ENCODE peak calls at places on chromosomes 5 and 9, in six cellular contexts. P, J, N, Z, A and Y are unnamed samples. For H3K9me3, the result is how much of the 10 kb centered on the place peaks cover.

GRCh38 chr5:133401731-133402347 is 210.5 kb downstream of the FSTL4 start:
- DNase-seq in P (no peak), J (no peak), N (no peak), Z (no peak), A (no peak), Y (no peak)

GRCh38 chr5:169094586-169095409 is 206.1 kb downstream of the SLIT3 start:
- DNase-seq in P (no peak), J (no peak), N (no peak), Z (no peak), A (no peak), Y (no peak)

GRCh38 chr9:135614821-135615665 is 24.3 kb downstream of the GLT6D1 start:
- DNase-seq in P (no peak), J (no peak), N (no peak), Z (no peak), A (no peak), Y (no peak)

GRCh38 chr9:90773593-90773992 is 28.0 kb upstream of the SYK start:
- DNase-seq in P (peak), J (no peak), N (no peak), Z (no peak), A (no peak), Y (no peak)

GRCh38 chr5:109703165-109703564 is 13.4 kb downstream of the MAN2A1 start:
- DNase-seq in P (no peak), J (no peak), N (no peak), Z (no peak), A (no peak), Y (no peak)

GRCh38 chr5:35136386-35136785 is 88.6 kb upstream of the AGXT2 start:
- DNase-seq in P (no peak), J (no peak), N (no peak), Z (no peak), A (no peak), Y (no peak)

GRCh38 chr9:114275246-114275994 is 47.5 kb upstream of the ORM1 start:
- DNase-seq in P (no peak), J (peak), N (no peak), Z (no peak), A (peak), Y (no peak)

GRCh38 chr9:137114613-137115393 is at the start of gene DPP7:
- DNase-seq in P (peak), J (peak), N (peak), Z (peak), A (peak), Y (peak)

GRCh38 chr5:10634562-10634961 is 70.7 kb downstream of the ANKRD33B start:
- DNase-seq in P (no peak), J (no peak), N (no peak), Z (no peak), A (no peak), Y (no peak)

GRCh38 chr5:130337179-130337888 is 433.1 kb downstream of the CHSY3 start:
- DNase-seq in P (no peak), J (no peak), N (no peak), Z (no peak), A (no peak), Y (no peak)

GRCh38 chr5:42949348-42950090 is 90.6 kb downstream of the ANXA2R start:
- DNase-seq in P (peak), J (no peak), N (peak), Z (peak), A (peak), Y (peak)

GRCh38 chr9:113504725-113505590 is 41.4 kb downstream of the RGS3 start:
- DNase-seq in P (no peak), J (no peak), N (no peak), Z (no peak), A (no peak), Y (no peak)

GRCh38 chr5:151153766-151154272 is 3.8 kb downstream of the ANXA6 start:
- DNase-seq in P (no peak), J (no peak), N (no peak), Z (no peak), A (no peak), Y (peak)

GRCh38 chr5:41510176-41510831 is at the start of gene PLCXD3:
- DNase-seq in P (no peak), J (peak), N (peak), Z (no peak), A (peak), Y (no peak)

GRCh38 chr9:129118799-129119198 is 7.6 kb downstream of the PTPA start:
- DNase-seq in P (no peak), J (no peak), N (no peak), Z (no peak), A (no peak), Y (no peak)

GRCh38 chr5:38892363-38892762 is 46.6 kb downstream of the OSMR start:
- DNase-seq in P (no peak), J (no peak), N (no peak), Z (no peak), A (no peak), Y (no peak)

GRCh38 chr9:33452828-33453271 is 5.5 kb upstream of the AQP3 start:
- DNase-seq in P (peak), J (peak), N (no peak), Z (peak), A (peak), Y (peak)
- H3K27ac ChIP-seq in P (peak), J (no peak), N (no peak), Z (peak), A (no peak), Y (peak)

DNA sequence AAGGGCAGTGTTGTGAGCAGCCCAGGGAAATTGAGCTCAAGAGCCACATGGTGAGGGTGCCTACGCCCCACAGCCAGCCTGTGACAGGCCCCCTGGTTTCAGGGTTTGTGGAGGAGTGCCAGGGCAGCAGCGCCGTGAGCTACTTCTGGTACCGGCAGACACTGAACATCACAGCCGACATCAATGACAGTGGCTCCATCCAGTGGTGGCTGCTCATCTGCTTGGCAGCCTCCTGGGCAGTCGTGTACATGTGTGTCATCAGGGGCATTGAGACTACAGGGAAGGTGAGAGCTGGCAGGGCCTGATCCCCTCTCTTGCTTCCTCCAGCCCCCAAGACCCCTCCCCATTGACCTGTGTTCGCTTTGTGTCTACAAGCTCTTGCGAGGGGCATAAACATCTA is 10.2 kb downstream of the SLC6A18 start:
- DNase-seq in P (no peak), J (no peak), N (no peak), Z (no peak), A (no peak), Y (no peak)
- H3K9me3 ChIP-seq in P (under half), J (under half), N (under half), Z (under half), A (under half), Y (under half)

GRCh38 chr9:89036383-89036782 is 45.1 kb downstream of the S1PR3 start:
- DNase-seq in P (no peak), J (no peak), N (no peak), Z (no peak), A (no peak), Y (no peak)
- H3K4me3 ChIP-seq in P (no peak), J (no peak), N (no peak), Z (no peak), A (peak), Y (no peak)

GRCh38 chr5:124173386-124173785 is 573.1 kb downstream of the ZNF608 start:
- DNase-seq in P (no peak), J (no peak), N (no peak), Z (no peak), A (no peak), Y (no peak)
- H3K27ac ChIP-seq in P (no peak), J (no peak), N (no peak), Z (no peak), A (no peak), Y (no peak)